ENCODE peak calls at places on chromosome 16, in eight cellular contexts. One of them, this sample, is unnamed. For H3K9me3, the result is how much of the 10 kb centered on the place peaks cover.

GRCh38 chr16:89545831-89546574 is 14.5 kb upstream of the RPL13 start:
- DNase-seq in heart left ventricle: no peak
- DNase-seq in esophagus squamous epithelium: no peak
- DNase-seq in prostate gland: no peak
- DNase-seq in body of pancreas: no peak
- DNase-seq in Peyer's patch: no peak
- DNase-seq in A549: no peak
- DNase-seq in tibial nerve: no peak
- DNase-seq in this sample: no peak

GRCh38 chr16:83147244-83147643 is 520.5 kb downstream of the CDH13 start:
- DNase-seq in heart left ventricle: no peak
- DNase-seq in esophagus squamous epithelium: no peak
- DNase-seq in prostate gland: no peak
- DNase-seq in body of pancreas: no peak
- DNase-seq in Peyer's patch: no peak
- DNase-seq in A549: no peak
- DNase-seq in tibial nerve: no peak
- DNase-seq in this sample: no peak

GRCh38 chr16:27377666-27378485 is 24.1 kb upstream of the IL21R start:
- DNase-seq in heart left ventricle: no peak
- DNase-seq in esophagus squamous epithelium: no peak
- DNase-seq in prostate gland: no peak
- DNase-seq in body of pancreas: no peak
- DNase-seq in Peyer's patch: peak
- DNase-seq in A549: no peak
- DNase-seq in tibial nerve: no peak
- DNase-seq in this sample: no peak

GRCh38 chr16:11586375-11586855 is 304 bp downstream of the LITAF start:
- DNase-seq in heart left ventricle: no peak
- DNase-seq in esophagus squamous epithelium: no peak
- DNase-seq in prostate gland: no peak
- DNase-seq in body of pancreas: no peak
- DNase-seq in Peyer's patch: no peak
- DNase-seq in A549: no peak
- DNase-seq in tibial nerve: no peak
- DNase-seq in this sample: no peak

GRCh38 chr16:87702325-87702811 is 63.4 kb downstream of the KLHDC4 start:
- DNase-seq in heart left ventricle: no peak
- DNase-seq in esophagus squamous epithelium: no peak
- DNase-seq in prostate gland: no peak
- DNase-seq in body of pancreas: no peak
- DNase-seq in Peyer's patch: peak
- DNase-seq in A549: peak
- DNase-seq in tibial nerve: no peak
- DNase-seq in this sample: no peak

GRCh38 chr16:89880477-89881367 is 7.3 kb downstream of the TCF25 start:
- DNase-seq in heart left ventricle: no peak
- DNase-seq in esophagus squamous epithelium: no peak
- DNase-seq in prostate gland: no peak
- DNase-seq in body of pancreas: no peak
- DNase-seq in Peyer's patch: no peak
- DNase-seq in A549: no peak
- DNase-seq in tibial nerve: no peak
- DNase-seq in this sample: no peak

GRCh38 chr16:56841233-56841632 is 23.8 kb upstream of the SLC12A3 start:
- DNase-seq in heart left ventricle: no peak
- DNase-seq in esophagus squamous epithelium: no peak
- DNase-seq in prostate gland: no peak
- DNase-seq in body of pancreas: no peak
- DNase-seq in Peyer's patch: no peak
- DNase-seq in A549: no peak
- DNase-seq in tibial nerve: peak
- DNase-seq in this sample: no peak

GRCh38 chr16:4496305-4496704 is 20.1 kb downstream of the HMOX2 start:
- DNase-seq in heart left ventricle: no peak
- DNase-seq in esophagus squamous epithelium: no peak
- DNase-seq in prostate gland: no peak
- DNase-seq in body of pancreas: no peak
- DNase-seq in Peyer's patch: no peak
- DNase-seq in A549: no peak
- DNase-seq in tibial nerve: no peak
- DNase-seq in this sample: no peak

GRCh38 chr16:11410382-11411058 is 65.3 kb downstream of the RMI2 start:
- DNase-seq in heart left ventricle: peak
- DNase-seq in esophagus squamous epithelium: no peak
- DNase-seq in prostate gland: no peak
- DNase-seq in body of pancreas: no peak
- DNase-seq in Peyer's patch: no peak
- DNase-seq in A549: no peak
- DNase-seq in tibial nerve: peak
- DNase-seq in this sample: no peak

GRCh38 chr16:66479661-66480264 is 52.7 kb downstream of the BEAN1 start:
- DNase-seq in heart left ventricle: no peak
- DNase-seq in esophagus squamous epithelium: no peak
- DNase-seq in prostate gland: no peak
- DNase-seq in body of pancreas: no peak
- DNase-seq in Peyer's patch: peak
- DNase-seq in A549: no peak
- DNase-seq in tibial nerve: no peak
- DNase-seq in this sample: no peak

GRCh38 chr16:56986361-56986760 is 3.0 kb upstream of the NLRC5 start:
- DNase-seq in heart left ventricle: no peak
- DNase-seq in esophagus squamous epithelium: no peak
- DNase-seq in prostate gland: no peak
- DNase-seq in body of pancreas: no peak
- DNase-seq in Peyer's patch: no peak
- DNase-seq in A549: no peak
- DNase-seq in tibial nerve: no peak
- DNase-seq in this sample: no peak

GRCh38 chr16:67672739-67673662 is 6.4 kb downstream of the C16orf86 start:
- DNase-seq in heart left ventricle: peak
- DNase-seq in esophagus squamous epithelium: no peak
- DNase-seq in prostate gland: peak
- DNase-seq in body of pancreas: peak
- DNase-seq in Peyer's patch: peak
- DNase-seq in A549: peak
- DNase-seq in tibial nerve: peak
- DNase-seq in this sample: peak

GRCh38 chr16:66223176-66223780 is 143.2 kb upstream of the CDH5 start:
- DNase-seq in heart left ventricle: peak
- DNase-seq in esophagus squamous epithelium: no peak
- DNase-seq in prostate gland: no peak
- DNase-seq in body of pancreas: no peak
- DNase-seq in Peyer's patch: no peak
- DNase-seq in A549: no peak
- DNase-seq in tibial nerve: no peak
- DNase-seq in this sample: no peak

GRCh38 chr16:75075688-75076268 is 40.8 kb downstream of the LDHD start:
- DNase-seq in heart left ventricle: no peak
- DNase-seq in esophagus squamous epithelium: no peak
- DNase-seq in prostate gland: no peak
- DNase-seq in body of pancreas: no peak
- DNase-seq in Peyer's patch: no peak
- DNase-seq in A549: no peak
- DNase-seq in tibial nerve: no peak
- DNase-seq in this sample: no peak

GRCh38 chr16:20271893-20272292 is 55.4 kb downstream of the GP2 start:
- DNase-seq in heart left ventricle: no peak
- DNase-seq in esophagus squamous epithelium: no peak
- DNase-seq in prostate gland: no peak
- DNase-seq in body of pancreas: no peak
- DNase-seq in Peyer's patch: no peak
- DNase-seq in A549: no peak
- DNase-seq in tibial nerve: no peak
- DNase-seq in this sample: no peak

GRCh38 chr16:23423496-23424049 is 29.4 kb downstream of the COG7 start:
- DNase-seq in heart left ventricle: peak
- DNase-seq in esophagus squamous epithelium: no peak
- DNase-seq in prostate gland: peak
- DNase-seq in body of pancreas: peak
- DNase-seq in Peyer's patch: peak
- DNase-seq in A549: peak
- DNase-seq in tibial nerve: peak
- DNase-seq in this sample: peak

GRCh38 chr16:50314665-50315064 is 48.3 kb downstream of the ADCY7 start:
- DNase-seq in heart left ventricle: no peak
- DNase-seq in esophagus squamous epithelium: no peak
- DNase-seq in prostate gland: no peak
- DNase-seq in body of pancreas: no peak
- DNase-seq in Peyer's patch: peak
- DNase-seq in A549: no peak
- DNase-seq in tibial nerve: no peak
- DNase-seq in this sample: no peak

GRCh38 chr16:24670623-24671454 is 58.6 kb upstream of the TNRC6A start:
- DNase-seq in heart left ventricle: peak
- DNase-seq in esophagus squamous epithelium: no peak
- DNase-seq in prostate gland: no peak
- DNase-seq in body of pancreas: peak
- DNase-seq in Peyer's patch: peak
- DNase-seq in A549: peak
- DNase-seq in tibial nerve: peak
- DNase-seq in this sample: peak

GRCh38 chr16:52896478-52897164 is 156.1 kb downstream of the CHD9NB start:
- DNase-seq in heart left ventricle: no peak
- DNase-seq in esophagus squamous epithelium: no peak
- DNase-seq in prostate gland: no peak
- DNase-seq in body of pancreas: no peak
- DNase-seq in Peyer's patch: no peak
- DNase-seq in A549: no peak
- DNase-seq in tibial nerve: no peak
- DNase-seq in this sample: no peak
- H3K27ac ChIP-seq in heart left ventricle: no peak
- H3K27ac ChIP-seq in esophagus squamous epithelium: no peak
- H3K27ac ChIP-seq in prostate gland: no peak
- H3K27ac ChIP-seq in body of pancreas: no peak
- H3K27ac ChIP-seq in Peyer's patch: no peak
- H3K27ac ChIP-seq in A549: no peak
- H3K27ac ChIP-seq in tibial nerve: no peak
- H3K27ac ChIP-seq in this sample: no peak

GRCh38 chr16:52399116-52399515 is 147.8 kb downstream of the TOX3 start:
- DNase-seq in heart left ventricle: no peak
- DNase-seq in esophagus squamous epithelium: no peak
- DNase-seq in prostate gland: no peak
- DNase-seq in body of pancreas: no peak
- DNase-seq in Peyer's patch: no peak
- DNase-seq in A549: no peak
- DNase-seq in tibial nerve: no peak
- DNase-seq in this sample: no peak

GRCh38 chr16:52405441-52405840 is 141.5 kb downstream of the TOX3 start:
- DNase-seq in heart left ventricle: no peak
- DNase-seq in esophagus squamous epithelium: no peak
- DNase-seq in prostate gland: no peak
- DNase-seq in body of pancreas: no peak
- DNase-seq in Peyer's patch: no peak
- DNase-seq in A549: no peak
- DNase-seq in tibial nerve: no peak
- DNase-seq in this sample: no peak

GRCh38 chr16:52408197-52408845 is 138.6 kb downstream of the TOX3 start:
- DNase-seq in heart left ventricle: no peak
- DNase-seq in esophagus squamous epithelium: no peak
- DNase-seq in prostate gland: no peak
- DNase-seq in body of pancreas: no peak
- DNase-seq in Peyer's patch: no peak
- DNase-seq in A549: no peak
- DNase-seq in tibial nerve: no peak
- DNase-seq in this sample: no peak

GRCh38 chr16:52407778-52408177 is 139.2 kb downstream of the TOX3 start:
- DNase-seq in heart left ventricle: no peak
- DNase-seq in esophagus squamous epithelium: no peak
- DNase-seq in prostate gland: no peak
- DNase-seq in body of pancreas: no peak
- DNase-seq in Peyer's patch: no peak
- DNase-seq in A549: no peak
- DNase-seq in tibial nerve: no peak
- DNase-seq in this sample: no peak

GRCh38 chr16:52404546-52404945 is 142.4 kb downstream of the TOX3 start:
- DNase-seq in heart left ventricle: no peak
- DNase-seq in esophagus squamous epithelium: no peak
- DNase-seq in prostate gland: no peak
- DNase-seq in body of pancreas: no peak
- DNase-seq in Peyer's patch: no peak
- DNase-seq in A549: no peak
- DNase-seq in tibial nerve: no peak
- DNase-seq in this sample: no peak
- TF ChIP-seq POLR2A in heart left ventricle: no peak
- TF ChIP-seq POLR2A in esophagus squamous epithelium: no peak
- TF ChIP-seq POLR2A in prostate gland: no peak
- TF ChIP-seq POLR2A in body of pancreas: no peak
- TF ChIP-seq POLR2A in Peyer's patch: no peak
- TF ChIP-seq POLR2A in A549: no peak
- TF ChIP-seq POLR2A in tibial nerve: no peak
- TF ChIP-seq POLR2A in this sample: no peak

DNA sequence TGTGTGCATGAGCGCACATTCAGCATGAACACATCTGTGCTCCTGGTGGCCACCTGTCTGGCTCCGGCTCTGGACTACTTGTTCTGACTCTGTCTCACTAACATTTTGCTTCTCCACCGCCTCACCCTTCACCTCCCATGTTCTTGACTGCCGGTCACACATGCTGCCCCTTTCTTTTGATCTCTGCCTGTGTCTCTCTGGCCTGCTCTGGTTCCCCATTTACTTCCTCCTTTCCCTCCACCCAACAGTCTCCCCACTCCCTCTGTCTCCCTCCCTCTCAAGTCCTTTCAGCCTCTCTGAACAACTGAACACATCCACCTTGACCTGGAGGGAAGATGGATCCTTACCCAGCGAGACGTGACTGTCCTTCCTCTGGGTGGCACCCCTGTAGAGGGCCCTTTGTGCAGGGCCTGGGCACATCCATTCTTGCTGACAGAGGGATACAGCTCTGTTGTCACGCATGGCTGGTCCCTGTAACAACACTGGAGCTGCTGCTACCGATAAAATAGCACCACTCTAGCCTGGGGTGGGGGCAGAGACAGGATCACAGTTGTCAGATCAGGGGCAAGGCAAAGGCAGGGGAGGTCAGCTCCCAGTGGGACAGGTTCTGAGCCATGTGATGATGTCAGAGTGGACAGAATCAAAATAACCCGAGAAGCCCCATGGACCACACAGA is 11.0 kb downstream of the ZSCAN32 start:
- DNase-seq in heart left ventricle: no peak
- DNase-seq in esophagus squamous epithelium: no peak
- DNase-seq in prostate gland: no peak
- DNase-seq in body of pancreas: no peak
- DNase-seq in Peyer's patch: no peak
- DNase-seq in A549: no peak
- DNase-seq in tibial nerve: no peak
- DNase-seq in this sample: no peak
- H3K9me3 ChIP-seq in heart left ventricle: half or more
- H3K9me3 ChIP-seq in esophagus squamous epithelium: half or more
- H3K9me3 ChIP-seq in prostate gland: under half
- H3K9me3 ChIP-seq in body of pancreas: under half
- H3K9me3 ChIP-seq in Peyer's patch: under half
- H3K9me3 ChIP-seq in A549: half or more
- H3K9me3 ChIP-seq in tibial nerve: under half
- H3K9me3 ChIP-seq in this sample: half or more

DNA sequence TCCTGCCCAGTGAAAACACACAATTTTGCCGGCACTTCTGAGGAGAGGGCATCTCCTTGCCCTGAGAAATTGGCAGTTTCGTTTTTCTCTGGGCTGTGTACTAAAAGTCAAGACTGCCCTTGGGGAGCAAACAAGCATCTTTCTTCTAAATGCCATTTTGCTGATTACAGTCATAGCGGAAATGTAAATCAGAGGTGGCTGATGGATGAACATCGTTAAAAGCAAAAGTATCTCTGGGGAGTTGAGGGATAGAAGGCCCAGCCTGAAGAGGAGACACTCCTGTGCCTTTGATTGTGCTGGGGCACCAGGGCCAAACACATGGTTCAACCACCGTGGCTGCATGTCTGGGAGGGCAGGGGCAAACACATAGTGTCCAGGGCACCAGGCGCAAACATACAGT is 49.8 kb downstream of the ABCC12 start:
- DNase-seq in heart left ventricle: no peak
- DNase-seq in esophagus squamous epithelium: no peak
- DNase-seq in prostate gland: no peak
- DNase-seq in body of pancreas: no peak
- DNase-seq in Peyer's patch: no peak
- DNase-seq in A549: no peak
- DNase-seq in tibial nerve: no peak
- DNase-seq in this sample: no peak
- H3K27ac ChIP-seq in heart left ventricle: no peak
- H3K27ac ChIP-seq in esophagus squamous epithelium: no peak
- H3K27ac ChIP-seq in prostate gland: no peak
- H3K27ac ChIP-seq in body of pancreas: no peak
- H3K27ac ChIP-seq in Peyer's patch: no peak
- H3K27ac ChIP-seq in A549: peak
- H3K27ac ChIP-seq in tibial nerve: no peak
- H3K27ac ChIP-seq in this sample: no peak